ENCODE peak calls at places on chromosomes 3 and 15, in six cellular contexts. E is nephron progenitor cell; K is stimulated activated CD8-positive, alpha-beta memory T cell treated with anti-CD3 and anti-CD28 coated beads, Interleukin-4, amount 100 ng/mL, for 48 hours; Y is progenitor cell of endocrine pancreas; I is SHP77 treated with DMSO at 0.1 percent for 48 hours; U is activated naive CD8-positive, alpha-beta T cell treated with anti-CD3 and anti-CD28 coated beads, Interleukin-2, amount 50 U/mL, for 24 hours. B is an unnamed sample.

GRCh38 chr3:174409085-174409743 is 449.9 kb upstream of the NAALADL2 start:
- DNase-seq in K (no peak), E (no peak), I (no peak), Y (no peak), U (no peak), B (peak)

GRCh38 chr3:184566441-184567414 is 5.1 kb downstream of the EPHB3 start:
- DNase-seq in Y (no peak), I (no peak), E (no peak), U (no peak), K (no peak), B (no peak)

GRCh38 chr3:188947401-188947982 is 224.3 kb upstream of the TPRG1 start:
- DNase-seq in U (no peak), Y (peak), K (peak), I (peak), E (peak), B (peak)

GRCh38 chr15:57213783-57214366 is 162.4 kb upstream of the CGNL1 start:
- DNase-seq in K (no peak), I (peak), E (no peak), Y (no peak), U (no peak), B (peak)

GRCh38 chr3:158532099-158532734 is 38.8 kb upstream of the MLF1 start:
- DNase-seq in E (peak), Y (no peak), I (no peak), K (no peak), U (no peak), B (peak)

GRCh38 chr3:185215873-185216586 is 37.8 kb downstream of the EHHADH start:
- DNase-seq in Y (no peak), K (no peak), U (no peak), I (no peak), E (no peak), B (peak)

GRCh38 chr3:171936231-171936841 is 93.2 kb downstream of the TMEM212 start:
- DNase-seq in K (no peak), Y (no peak), I (no peak), E (no peak), U (no peak), B (no peak)

GRCh38 chr3:70856414-70857162 is 544.1 kb upstream of the MDFIC2 start:
- DNase-seq in K (no peak), E (no peak), U (no peak), Y (no peak), I (no peak), B (no peak)

GRCh38 chr3:190495796-190496195 is 18.1 kb upstream of the IL1RAP start:
- DNase-seq in Y (no peak), I (no peak), K (no peak), E (no peak), U (no peak), B (no peak)

GRCh38 chr3:172201990-172202318 is 162.6 kb downstream of the FNDC3B start:
- DNase-seq in Y (no peak), E (no peak), U (no peak), K (no peak), I (no peak), B (no peak)

GRCh38 chr3:70094197-70094596 is 94.7 kb downstream of the SAMMSON start:
- DNase-seq in U (no peak), Y (no peak), E (no peak), K (no peak), I (no peak), B (no peak)

GRCh38 chr3:183033746-183034145 is 53.4 kb upstream of the DCUN1D1 start:
- DNase-seq in E (no peak), Y (no peak), K (no peak), U (no peak), I (no peak), B (no peak)

B was measured in G401.